ENCODE peak calls at places on chromosomes 16 and 17, in ten cellular contexts. Q is A549, T is choroid plexus epithelial cell, Z is stomach, C is AG04450, U is RWPE1, H is heart right ventricle, D is hepatocyte, S is lower lobe of right lung, V is mesothelial cell of epicardium. L is an unnamed sample.

GRCh38 chr17:10089221-10089799 is 109.1 kb downstream of the GAS7 start:
- DNase-seq in U (no peak), D (no peak), T (peak), Z (no peak), H (no peak), S (no peak), C (no peak), V (no peak), Q (no peak), L (no peak)

GRCh38 chr16:10579965-10580918 is at the start of gene EMP2:
- DNase-seq in V (peak), H (peak), U (peak), T (peak), C (peak), Z (peak), D (peak), S (peak), Q (peak), L (peak)

GRCh38 chr16:86823895-86824671 is 245.7 kb downstream of the FOXL1 start:
- DNase-seq in U (peak), S (no peak), H (no peak), T (peak), C (peak), V (no peak), Q (no peak), D (no peak), Z (no peak), L (peak)

GRCh38 chr16:13110124-13110796 is 208.9 kb downstream of the SHISA9 start:
- DNase-seq in S (no peak), Q (peak), Z (no peak), H (no peak), V (no peak), C (no peak), U (peak), T (peak), D (peak), L (no peak)

GRCh38 chr17:33239702-33240101 is 53.4 kb downstream of the ASIC2 start:
- DNase-seq in V (no peak), S (no peak), C (no peak), T (no peak), Z (no peak), Q (no peak), H (no peak), D (no peak), U (no peak), L (no peak)

GRCh38 chr17:60280673-60281072 is 111.3 kb downstream of the USP32 start:
- DNase-seq in T (no peak), C (no peak), H (no peak), Q (no peak), S (no peak), U (no peak), D (no peak), Z (no peak), V (no peak), L (no peak)

GRCh38 chr16:74304164-74304834 is 7.7 kb downstream of the PSMD7 start:
- DNase-seq in S (no peak), Q (peak), C (no peak), U (peak), H (no peak), T (peak), Z (no peak), V (no peak), D (no peak), L (no peak)

GRCh38 chr17:4893721-4894560 is 5.4 kb upstream of the C17orf107 start:
- DNase-seq in V (no peak), T (no peak), C (no peak), Q (no peak), Z (no peak), U (no peak), H (no peak), D (no peak), S (no peak), L (no peak)

GRCh38 chr17:57286372-57287105 is 30.2 kb downstream of the MSI2 start:
- DNase-seq in D (no peak), C (no peak), Q (no peak), T (peak), H (no peak), Z (no peak), U (no peak), S (no peak), V (no peak), L (no peak)

GRCh38 chr16:58492066-58492465 is 7.9 kb upstream of the NDRG4 start:
- DNase-seq in H (no peak), Z (no peak), D (no peak), C (no peak), Q (no peak), V (no peak), U (no peak), T (no peak), S (no peak), L (no peak)

GRCh38 chr17:42704495-42705494 is 22.5 kb downstream of the CNTNAP1 start:
- DNase-seq in H (no peak), Z (no peak), V (no peak), T (no peak), C (no peak), Q (no peak), D (no peak), S (no peak), U (no peak), L (no peak)

GRCh38 chr17:13786000-13786598 is 184.4 kb upstream of the HS3ST3A1 start:
- DNase-seq in V (no peak), C (peak), Z (no peak), U (no peak), Q (no peak), D (no peak), S (no peak), H (no peak), T (peak), L (peak)

GRCh38 chr16:4994719-4995434 is 36.7 kb downstream of the SEC14L5 start:
- DNase-seq in Q (no peak), S (no peak), U (no peak), V (no peak), Z (no peak), H (no peak), T (no peak), D (no peak), C (no peak), L (no peak)

GRCh38 chr16:75248142-75248535 is 3.3 kb downstream of the BCAR1 start:
- DNase-seq in D (no peak), Z (peak), Q (no peak), S (no peak), V (no peak), U (no peak), H (peak), C (no peak), T (no peak), L (no peak)

GRCh38 chr16:19210968-19211367 is 42.9 kb downstream of the SYT17 start:
- DNase-seq in V (no peak), H (no peak), D (no peak), C (no peak), U (no peak), Q (no peak), S (no peak), T (no peak), Z (no peak), L (no peak)

GRCh38 chr17:44601574-44602372 is 44.5 kb downstream of the FZD2 start:
- DNase-seq in C (no peak), U (no peak), H (no peak), V (no peak), Q (no peak), T (peak), S (peak), Z (no peak), D (no peak), L (no peak)

GRCh38 chr16:11497851-11498289 is 88.8 kb downstream of the LITAF start:
- DNase-seq in Q (no peak), T (peak), S (no peak), H (no peak), D (peak), C (no peak), V (no peak), U (peak), Z (no peak), L (peak)

GRCh38 chr17:44198721-44199552 is 747 bp downstream of the ATXN7L3 start:
- DNase-seq in C (no peak), H (peak), V (peak), Q (peak), D (peak), S (peak), Z (peak), U (peak), T (peak), L (no peak)

GRCh38 chr17:78414178-78415162 is 36.0 kb downstream of the PGS1 start:
- DNase-seq in D (no peak), C (no peak), Q (no peak), U (no peak), S (no peak), V (no peak), Z (no peak), T (no peak), H (no peak), L (no peak)

GRCh38 chr17:4499431-4500187 is 928 bp downstream of the SPNS2 start:
- DNase-seq in H (peak), Z (no peak), S (no peak), Q (peak), D (no peak), T (no peak), V (no peak), U (no peak), C (no peak), L (no peak)

GRCh38 chr17:76696763-76697701 is 13.7 kb downstream of the MXRA7 start:
- DNase-seq in S (no peak), Z (no peak), T (no peak), C (no peak), Q (no peak), V (no peak), H (peak), U (no peak), D (no peak), L (peak)

GRCh38 chr16:69109486-69110270 is 4.2 kb downstream of the HAS3 start:
- DNase-seq in S (no peak), V (no peak), C (no peak), H (no peak), Q (no peak), Z (no peak), U (no peak), T (no peak), D (no peak), L (no peak)

GRCh38 chr16:57022445-57022844 is 33.1 kb downstream of the NLRC5 start:
- DNase-seq in D (no peak), T (no peak), Q (no peak), C (no peak), Z (no peak), H (no peak), U (no peak), S (no peak), V (no peak), L (no peak)

GRCh38 chr16:89317101-89317671 is 99.7 kb downstream of the ZNF778 start:
- DNase-seq in S (peak), Q (no peak), V (no peak), U (no peak), D (no peak), T (no peak), H (peak), C (no peak), Z (no peak), L (no peak)

GRCh38 chr16:74691093-74691855 is 9.4 kb downstream of the MLKL start:
- DNase-seq in S (no peak), C (no peak), Q (no peak), T (peak), U (no peak), V (no peak), H (no peak), D (no peak), Z (no peak), L (no peak)

GRCh38 chr17:59521465-59522126 is 43.8 kb upstream of the DHX40 start:
- DNase-seq in H (peak), C (peak), S (peak), D (peak), Z (peak), T (peak), V (peak), Q (peak), U (peak), L (peak)

GRCh38 chr17:4711671-4712111 is 1.3 kb downstream of the ARRB2 start:
- DNase-seq in H (no peak), C (no peak), T (no peak), U (no peak), Z (no peak), D (no peak), Q (no peak), S (peak), V (no peak), L (no peak)

GRCh38 chr16:88624977-88625576 is 13.3 kb upstream of the IL17C start:
- DNase-seq in Z (no peak), H (no peak), C (no peak), T (no peak), D (no peak), V (no peak), Q (no peak), U (no peak), S (no peak), L (no peak)

GRCh38 chr17:18008496-18009268 is 30.3 kb downstream of the ATPAF2 start:
- DNase-seq in S (no peak), Q (no peak), C (no peak), Z (no peak), D (no peak), U (peak), H (no peak), T (peak), V (no peak), L (peak)

GRCh38 chr17:42680331-42680808 is 1.3 kb downstream of the CCR10 start:
- DNase-seq in U (no peak), Z (no peak), Q (no peak), H (no peak), C (no peak), S (no peak), T (peak), V (no peak), D (no peak), L (no peak)

DNA sequence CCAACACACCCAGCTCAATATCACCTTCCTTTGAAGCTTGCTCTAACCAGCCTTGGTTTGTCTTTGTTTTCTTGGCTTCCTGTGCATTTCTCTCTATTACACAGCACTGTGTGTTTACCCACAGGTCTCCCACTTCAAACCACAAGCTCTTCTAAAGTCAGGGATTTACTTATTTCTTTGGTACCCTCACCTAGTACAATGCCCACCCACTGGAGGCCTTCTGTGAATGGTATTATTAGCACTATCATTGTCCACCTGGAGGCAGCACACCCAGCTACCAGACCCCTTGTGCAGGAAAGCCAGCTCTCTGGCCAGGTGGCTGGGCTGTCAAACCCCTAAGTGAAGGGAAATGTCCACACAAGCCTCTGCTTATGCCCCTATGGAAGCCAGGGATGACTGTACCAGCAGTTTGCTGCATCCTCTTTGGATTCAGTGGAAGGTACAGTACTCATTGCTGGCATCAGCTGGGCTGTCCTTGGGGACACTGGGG is 9.4 kb upstream of the TOP2A start:
- DNase-seq in Q (no peak), D (no peak), T (no peak), H (no peak), S (no peak), Z (no peak), C (no peak), V (peak), U (no peak), L (no peak)
- TF ChIP-seq CTCF in Q (no peak), D (no peak), T (no peak), H (no peak), S (no peak), Z (no peak), C (no peak), V (no peak), U (no peak), L (no peak)

GRCh38 chr17:80696456-80696855 is 151.8 kb downstream of the RPTOR start:
- DNase-seq in S (no peak), C (no peak), U (no peak), T (no peak), Z (no peak), D (no peak), V (no peak), H (no peak), Q (no peak), L (no peak)

GRCh38 chr17:80695979-80696378 is 151.3 kb downstream of the RPTOR start:
- DNase-seq in S (no peak), U (no peak), H (no peak), Q (no peak), Z (no peak), D (no peak), C (no peak), T (no peak), V (no peak), L (no peak)

GRCh38 chr17:80696964-80697363 is 152.3 kb downstream of the RPTOR start:
- DNase-seq in H (no peak), D (no peak), U (no peak), Q (no peak), S (no peak), V (no peak), Z (no peak), C (no peak), T (no peak), L (no peak)

GRCh38 chr17:80694085-80694991 is 149.7 kb downstream of the RPTOR start:
- DNase-seq in Q (no peak), D (no peak), S (no peak), H (no peak), T (no peak), V (no peak), Z (no peak), U (no peak), C (no peak), L (no peak)

DNA sequence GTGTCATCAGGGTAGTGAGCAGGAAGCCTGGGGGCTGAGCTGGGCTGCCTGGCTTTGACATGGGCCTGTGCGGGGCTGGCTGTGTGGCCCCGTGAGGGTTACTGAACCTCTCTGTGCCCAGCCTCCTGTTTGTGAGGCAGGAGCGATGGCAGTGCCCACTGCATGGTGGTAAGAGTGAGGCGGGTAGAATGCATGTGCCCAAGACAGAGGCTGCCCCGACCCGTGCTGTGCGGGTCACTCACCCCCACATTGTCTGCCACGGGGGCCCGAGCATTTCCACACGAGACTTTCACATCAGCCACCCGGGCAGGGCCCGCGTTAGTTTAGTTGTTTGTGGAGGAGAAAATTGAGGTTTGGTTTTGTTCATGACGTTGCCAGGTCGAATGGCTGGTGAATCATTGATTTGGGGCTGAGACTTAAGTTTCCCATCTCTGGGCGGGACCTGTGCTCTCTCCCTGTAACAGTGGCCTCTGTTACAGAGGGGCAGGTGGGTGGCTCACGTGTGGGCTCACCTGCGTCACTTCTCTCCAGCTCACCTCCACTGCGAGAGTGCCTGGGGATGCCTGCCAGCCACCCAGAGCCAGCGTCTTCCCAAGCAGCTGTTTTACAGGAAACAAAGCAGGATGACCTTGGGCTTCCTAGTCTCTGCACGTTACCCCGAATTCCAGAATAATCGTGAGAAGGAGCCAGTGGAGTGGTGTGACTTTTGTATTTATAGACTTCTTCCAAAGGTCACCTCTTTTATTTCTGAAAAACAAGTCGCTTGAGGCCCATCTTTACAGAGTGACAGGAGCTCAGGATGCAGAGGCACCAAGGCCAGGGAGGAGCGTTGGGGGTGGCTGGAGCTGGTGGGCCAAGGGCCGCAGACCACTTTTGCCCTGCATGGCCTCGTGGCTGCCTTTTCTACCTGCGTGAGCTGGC is 150.6 kb downstream of the RPTOR start:
- DNase-seq in D (peak), T (no peak), H (no peak), Q (no peak), S (no peak), Z (no peak), C (no peak), U (no peak), V (no peak), L (no peak)
- TF ChIP-seq CTCF in D (no peak), T (no peak), H (no peak), Q (no peak), S (no peak), Z (no peak), C (no peak), U (no peak), V (no peak), L (no peak)

GRCh38 chr16:17414421-17414820 is 56.3 kb downstream of the XYLT1 start:
- DNase-seq in C (no peak), H (no peak), Q (no peak), S (no peak), D (no peak), Z (no peak), T (no peak), V (no peak), U (no peak), L (no peak)

GRCh38 chr16:17419266-17419665 is 51.5 kb downstream of the XYLT1 start:
- DNase-seq in U (no peak), D (no peak), S (no peak), V (no peak), Q (no peak), Z (no peak), C (no peak), T (no peak), H (no peak), L (no peak)

GRCh38 chr16:17417740-17418139 is 53.0 kb downstream of the XYLT1 start:
- DNase-seq in C (no peak), S (no peak), U (no peak), T (no peak), H (no peak), V (no peak), Q (no peak), D (no peak), Z (no peak), L (no peak)

GRCh38 chr16:17414916-17415315 is 55.8 kb downstream of the XYLT1 start:
- DNase-seq in Z (no peak), T (no peak), V (no peak), Q (no peak), S (no peak), H (no peak), U (no peak), C (no peak), D (no peak), L (no peak)

DNA sequence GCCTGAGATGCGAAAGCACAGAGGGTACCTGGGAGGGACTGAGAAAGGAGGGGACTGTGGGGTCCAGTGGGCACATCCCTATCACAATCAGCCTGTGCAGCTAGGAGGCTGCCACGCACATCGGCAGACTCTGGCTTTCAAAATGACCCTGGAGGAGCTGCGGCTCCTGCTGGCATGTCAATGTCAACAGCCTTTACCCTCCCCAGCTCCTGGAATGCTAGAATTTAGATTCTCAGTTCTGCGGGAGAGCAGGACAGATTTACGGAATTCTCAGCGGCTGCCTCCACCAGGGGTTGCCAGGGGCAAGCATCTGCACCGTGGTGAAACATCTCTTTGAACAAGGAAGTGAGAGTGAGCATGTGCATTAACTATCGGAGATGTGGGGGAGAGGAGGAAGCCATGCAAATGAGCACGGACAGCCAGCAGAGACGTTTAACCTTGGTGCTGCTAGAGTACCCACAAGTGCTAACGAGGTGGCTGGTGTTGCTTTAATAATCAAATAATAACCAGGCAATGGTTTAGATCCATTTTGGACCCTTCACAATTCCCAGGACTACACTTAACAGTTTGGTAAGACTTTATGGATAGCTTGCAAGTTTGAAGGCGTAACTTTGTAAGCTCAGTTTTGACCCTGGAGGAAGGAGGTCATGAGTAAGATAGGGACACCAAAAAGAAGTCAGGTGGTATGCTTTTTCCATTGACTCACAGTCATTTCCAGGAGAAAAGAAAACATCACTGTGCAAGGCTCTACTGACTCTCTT is 54.1 kb downstream of the XYLT1 start:
- DNase-seq in C (no peak), Q (no peak), V (no peak), T (peak), Z (no peak), S (peak), H (no peak), U (no peak), D (peak), L (no peak)
- TF ChIP-seq CTCF in C (peak), Q (no peak), V (no peak), T (no peak), Z (no peak), S (peak), H (peak), U (no peak), D (peak), L (peak)

DNA sequence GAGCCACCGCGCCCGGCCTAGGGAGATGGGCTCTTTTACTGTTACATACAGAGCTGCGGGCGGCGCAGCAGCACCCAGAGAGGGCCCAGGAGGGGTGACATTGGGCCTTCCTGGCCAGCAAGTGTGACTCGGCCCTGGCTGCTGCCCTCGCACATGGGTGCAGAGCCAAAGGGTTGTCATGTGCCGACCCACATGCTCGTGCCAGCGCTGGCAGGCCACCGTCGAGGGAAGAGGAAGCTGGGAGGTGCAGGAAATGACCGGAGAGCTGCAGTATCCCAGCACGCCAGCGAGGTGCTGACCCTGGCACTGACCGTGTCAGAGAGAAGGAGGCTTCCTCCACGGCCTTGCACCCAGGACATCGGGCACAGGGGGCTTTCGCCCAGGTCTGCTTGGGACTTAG is 8.0 kb downstream of the ENDOV start:
- DNase-seq in V (no peak), D (no peak), Z (peak), T (no peak), Q (no peak), H (peak), U (no peak), C (no peak), S (no peak), L (no peak)
- TF ChIP-seq CTCF in V (no peak), D (no peak), Z (no peak), T (no peak), Q (no peak), H (no peak), U (no peak), C (no peak), S (no peak), L (no peak)

L was measured in brain microvascular endothelial cell.